ENCODE peak calls at places on chromosome 21, in four cellular contexts. One of them, this sample, is unnamed.

GRCh38 chr21:36966846-36967657 is 583 bp upstream of the HLCS start:
- DNase-seq in K562: no peak
- DNase-seq in GM12878: no peak
- DNase-seq in HepG2: no peak
- DNase-seq in this sample: peak; percentile 53

GRCh38 chr21:25338415-25338814 is 268.9 kb downstream of the MRPL39 start:
- DNase-seq in K562: no peak
- DNase-seq in GM12878: no peak
- DNase-seq in HepG2: no peak
- DNase-seq in this sample: no peak

GRCh38 chr21:36839123-36839522 is 127.3 kb downstream of the HLCS start:
- DNase-seq in K562: no peak
- DNase-seq in GM12878: no peak
- DNase-seq in HepG2: no peak
- DNase-seq in this sample: no peak

GRCh38 chr21:39542736-39543135 is 70.0 kb upstream of the B3GALT5 start:
- DNase-seq in K562: no peak
- DNase-seq in GM12878: no peak
- DNase-seq in HepG2: no peak
- DNase-seq in this sample: no peak

GRCh38 chr21:29091032-29091431 is 17.6 kb upstream of the CCT8 start:
- DNase-seq in K562: no peak
- DNase-seq in GM12878: no peak
- DNase-seq in HepG2: no peak
- DNase-seq in this sample: no peak

GRCh38 chr21:34812510-34813265 is 143.9 kb downstream of the CLIC6 start:
- DNase-seq in K562: no peak
- DNase-seq in GM12878: no peak
- DNase-seq in HepG2: peak; percentile 78
- DNase-seq in this sample: no peak

GRCh38 chr21:36350282-36350910 is 30.4 kb downstream of the MORC3 start:
- DNase-seq in K562: no peak
- DNase-seq in GM12878: no peak
- DNase-seq in HepG2: no peak
- DNase-seq in this sample: no peak

GRCh38 chr21:36596174-36596573 is 102.7 kb upstream of the SIM2 start:
- DNase-seq in K562: no peak
- DNase-seq in GM12878: no peak
- DNase-seq in HepG2: no peak
- DNase-seq in this sample: no peak

GRCh38 chr21:28427356-28428022 is 565.2 kb downstream of the LTN1 start:
- DNase-seq in K562: no peak
- DNase-seq in GM12878: no peak
- DNase-seq in HepG2: no peak
- DNase-seq in this sample: no peak

GRCh38 chr21:37139154-37139553 is 66.1 kb downstream of the TTC3 start:
- DNase-seq in K562: no peak
- DNase-seq in GM12878: no peak
- DNase-seq in HepG2: no peak
- DNase-seq in this sample: no peak

GRCh38 chr21:35390013-35390776 is 341.1 kb upstream of the RUNX1 start:
- DNase-seq in K562: no peak
- DNase-seq in GM12878: no peak
- DNase-seq in HepG2: no peak
- DNase-seq in this sample: no peak

GRCh38 chr21:30839304-30839703 is 9.7 kb upstream of the KRTAP7-1 start:
- DNase-seq in K562: peak; percentile 17
- DNase-seq in GM12878: no peak
- DNase-seq in HepG2: peak; percentile 2
- DNase-seq in this sample: peak; percentile 73

GRCh38 chr21:37396855-37397254 is 30.3 kb downstream of the DYRK1A start:
- DNase-seq in K562: no peak
- DNase-seq in GM12878: no peak
- DNase-seq in HepG2: no peak
- DNase-seq in this sample: no peak

GRCh38 chr21:25831300-25831699 is 96.5 kb downstream of the GABPA start:
- DNase-seq in K562: no peak
- DNase-seq in GM12878: no peak
- DNase-seq in HepG2: no peak
- DNase-seq in this sample: no peak

GRCh38 chr21:30979054-30979453 is 59.2 kb downstream of the KRTAP19-8 start:
- DNase-seq in K562: no peak
- DNase-seq in GM12878: no peak
- DNase-seq in HepG2: no peak
- DNase-seq in this sample: no peak

GRCh38 chr21:36454079-36454478 is 25.8 kb downstream of the CLDN14 start:
- DNase-seq in K562: no peak
- DNase-seq in GM12878: no peak
- DNase-seq in HepG2: no peak
- DNase-seq in this sample: no peak

GRCh38 chr21:39347537-39347936 is 1.4 kb downstream of the HMGN1 start:
- DNase-seq in K562: no peak
- DNase-seq in GM12878: no peak
- DNase-seq in HepG2: no peak
- DNase-seq in this sample: no peak

GRCh38 chr21:38376693-38377092 is 119.9 kb downstream of the KCNJ15 start:
- DNase-seq in K562: no peak
- DNase-seq in GM12878: no peak
- DNase-seq in HepG2: no peak
- DNase-seq in this sample: no peak

GRCh38 chr21:31678478-31678877 is 19.0 kb downstream of the SOD1 start:
- DNase-seq in K562: no peak
- DNase-seq in GM12878: no peak
- DNase-seq in HepG2: no peak
- DNase-seq in this sample: no peak

GRCh38 chr21:35195232-35195631 is 146.1 kb upstream of the RUNX1 start:
- DNase-seq in K562: no peak
- DNase-seq in GM12878: no peak
- DNase-seq in HepG2: no peak
- DNase-seq in this sample: no peak

GRCh38 chr21:33947451-33948095 is 32.0 kb upstream of the ATP5PO start:
- DNase-seq in K562: peak; percentile 86
- DNase-seq in GM12878: peak; percentile 83
- DNase-seq in HepG2: peak; percentile 94
- DNase-seq in this sample: peak; percentile 62

GRCh38 chr21:36310016-36310415 is 10.0 kb upstream of the MORC3 start:
- DNase-seq in K562: no peak
- DNase-seq in GM12878: peak; percentile 33
- DNase-seq in HepG2: no peak
- DNase-seq in this sample: no peak

GRCh38 chr21:40671721-40672120 is 175.2 kb downstream of the DSCAM start:
- DNase-seq in K562: no peak
- DNase-seq in GM12878: no peak
- DNase-seq in HepG2: no peak
- DNase-seq in this sample: no peak

GRCh38 chr21:31862078-31862477 is 10.7 kb upstream of the HUNK start:
- DNase-seq in K562: no peak
- DNase-seq in GM12878: no peak
- DNase-seq in HepG2: no peak
- DNase-seq in this sample: no peak

GRCh38 chr21:34302496-34302895 is 61.3 kb upstream of the KCNE2 start:
- DNase-seq in K562: no peak
- DNase-seq in GM12878: no peak
- DNase-seq in HepG2: no peak
- DNase-seq in this sample: no peak

GRCh38 chr21:32624726-32625125 is 12.5 kb upstream of the CFAP298 start:
- DNase-seq in K562: no peak
- DNase-seq in GM12878: no peak
- DNase-seq in HepG2: no peak
- DNase-seq in this sample: no peak

GRCh38 chr21:25709684-25710265 is 24.9 kb downstream of the ATP5PF start:
- DNase-seq in K562: no peak
- DNase-seq in GM12878: no peak
- DNase-seq in HepG2: no peak
- DNase-seq in this sample: peak; percentile 13

GRCh38 chr21:25801217-25802015 is 66.6 kb downstream of the GABPA start:
- DNase-seq in K562: peak; percentile 92
- DNase-seq in GM12878: peak; percentile 59
- DNase-seq in HepG2: peak; percentile 86
- DNase-seq in this sample: peak; percentile 95

GRCh38 chr21:27448960-27449359 is 482.1 kb upstream of the ADAMTS5 start:
- DNase-seq in K562: no peak
- DNase-seq in GM12878: no peak
- DNase-seq in HepG2: no peak
- DNase-seq in this sample: no peak

GRCh38 chr21:35796834-35797233 is 263.5 kb downstream of the SETD4 start:
- DNase-seq in K562: no peak
- DNase-seq in GM12878: no peak
- DNase-seq in HepG2: no peak
- DNase-seq in this sample: no peak

GRCh38 chr21:36437745-36438128 is 42.2 kb downstream of the CLDN14 start:
- DNase-seq in K562: no peak
- DNase-seq in GM12878: no peak
- DNase-seq in HepG2: no peak
- DNase-seq in this sample: no peak

GRCh38 chr21:37658994-37659458 is 257.2 kb downstream of the KCNJ6 start:
- DNase-seq in K562: peak; percentile 41
- DNase-seq in GM12878: no peak
- DNase-seq in HepG2: no peak
- DNase-seq in this sample: no peak

GRCh38 chr21:26106562-26106961 is 64.0 kb downstream of the APP start:
- DNase-seq in K562: no peak
- DNase-seq in GM12878: no peak
- DNase-seq in HepG2: no peak
- DNase-seq in this sample: no peak

GRCh38 chr21:41228492-41228891 is 60.5 kb downstream of the BACE2 start:
- DNase-seq in K562: no peak
- DNase-seq in GM12878: no peak
- DNase-seq in HepG2: no peak
- DNase-seq in this sample: no peak

GRCh38 chr21:29334717-29335428 is 36.2 kb downstream of the BACH1 start:
- DNase-seq in K562: no peak
- DNase-seq in GM12878: no peak
- DNase-seq in HepG2: no peak
- DNase-seq in this sample: no peak

DNA sequence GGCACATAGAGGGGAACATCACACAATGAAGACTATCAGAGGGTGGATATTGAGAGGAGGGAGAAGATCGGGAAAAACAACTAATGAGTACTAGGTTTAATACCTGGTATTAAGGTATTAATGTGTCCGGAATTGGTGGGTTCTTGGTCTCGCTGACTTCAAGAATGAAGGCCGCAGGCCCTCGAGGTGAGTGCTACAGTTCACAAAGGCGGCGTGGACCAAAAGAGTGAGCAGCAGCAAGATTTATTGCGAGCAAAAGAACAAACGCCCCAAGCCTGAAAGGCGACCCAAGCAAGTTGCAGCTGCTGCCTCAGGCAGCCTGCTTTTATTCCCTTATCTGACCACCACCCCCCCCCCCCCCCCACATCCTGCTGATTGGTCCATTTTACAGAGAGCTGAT is 2022.8 kb downstream of the NCAM2 start:
- DNase-seq in K562: no peak
- DNase-seq in GM12878: no peak
- DNase-seq in HepG2: no peak
- DNase-seq in this sample: no peak
- TF ChIP-seq SP1 in K562: no peak
- TF ChIP-seq SP1 in GM12878: no peak
- TF ChIP-seq SP1 in HepG2: no peak
- TF ChIP-seq SP1 in this sample: no peak

GRCh38 chr21:43716376-43717165 is 2.4 kb upstream of the PDXK start:
- DNase-seq in K562: no peak
- DNase-seq in GM12878: peak; percentile 79
- DNase-seq in HepG2: no peak
- DNase-seq in this sample: no peak

GRCh38 chr21:43717166-43717853 is 1.6 kb upstream of the PDXK start:
- DNase-seq in K562: no peak
- DNase-seq in GM12878: no peak
- DNase-seq in HepG2: no peak
- DNase-seq in this sample: no peak

GRCh38 chr21:43708745-43709381 is 10.1 kb upstream of the PDXK start:
- DNase-seq in K562: no peak
- DNase-seq in GM12878: no peak
- DNase-seq in HepG2: no peak
- DNase-seq in this sample: no peak

GRCh38 chr21:43707462-43707861 is 11.5 kb upstream of the PDXK start:
- DNase-seq in K562: no peak
- DNase-seq in GM12878: no peak
- DNase-seq in HepG2: no peak
- DNase-seq in this sample: no peak

DNA sequence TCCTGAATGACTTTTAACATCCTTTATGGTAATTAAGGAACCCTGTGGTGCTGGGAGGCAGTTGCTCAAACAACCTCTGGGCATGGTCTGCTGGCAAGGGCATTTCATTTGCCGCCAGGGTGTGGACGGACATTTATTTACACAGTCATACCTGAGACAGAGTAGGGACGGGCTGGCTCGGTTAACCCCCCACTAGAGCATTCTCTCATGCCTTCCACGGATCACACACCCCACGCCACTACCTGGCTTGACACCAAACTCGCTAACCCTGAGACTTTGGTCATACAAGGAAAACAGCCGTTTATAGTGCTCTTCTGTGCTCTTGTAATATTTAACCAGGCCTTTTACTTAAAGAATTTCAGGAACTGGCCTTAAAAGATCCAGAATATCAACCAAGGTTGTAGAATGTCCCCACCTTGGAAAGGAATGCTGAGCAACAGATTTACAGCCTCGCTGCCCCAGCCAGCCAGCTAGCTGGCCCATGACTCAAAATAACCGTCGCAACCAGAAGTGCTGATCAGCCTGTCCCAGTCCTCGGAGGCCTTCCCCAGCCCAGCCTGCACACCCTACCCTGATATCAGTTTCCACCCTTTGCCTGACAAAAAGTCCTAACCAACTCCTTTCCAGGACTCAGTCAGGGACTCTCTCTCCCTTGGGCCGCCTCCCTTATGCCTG is 6.5 kb upstream of the PDXK start:
- DNase-seq in K562: no peak
- DNase-seq in GM12878: no peak
- DNase-seq in HepG2: no peak
- DNase-seq in this sample: no peak
- TF ChIP-seq CTCF in K562: no peak
- TF ChIP-seq CTCF in GM12878: no peak
- TF ChIP-seq CTCF in HepG2: no peak
- TF ChIP-seq CTCF in this sample: no peak

GRCh38 chr21:42438316-42439205 is 34.9 kb downstream of the UBASH3A start:
- DNase-seq in K562: no peak
- DNase-seq in GM12878: no peak
- DNase-seq in HepG2: no peak
- DNase-seq in this sample: no peak

GRCh38 chr21:42439284-42440186 is 35.8 kb downstream of the UBASH3A start:
- DNase-seq in K562: no peak
- DNase-seq in GM12878: no peak
- DNase-seq in HepG2: no peak
- DNase-seq in this sample: no peak

GRCh38 chr21:42436914-42437313 is 33.2 kb downstream of the UBASH3A start:
- DNase-seq in K562: no peak
- DNase-seq in GM12878: no peak
- DNase-seq in HepG2: no peak
- DNase-seq in this sample: no peak

GRCh38 chr21:42435833-42436232 is 32.1 kb downstream of the UBASH3A start:
- DNase-seq in K562: no peak
- DNase-seq in GM12878: no peak
- DNase-seq in HepG2: no peak
- DNase-seq in this sample: no peak

GRCh38 chr21:42437786-42438185 is 34.1 kb downstream of the UBASH3A start:
- DNase-seq in K562: no peak
- DNase-seq in GM12878: no peak
- DNase-seq in HepG2: no peak
- DNase-seq in this sample: peak; percentile 45
- TF ChIP-seq ESRRA in K562: no peak
- TF ChIP-seq ESRRA in GM12878: no peak
- TF ChIP-seq ESRRA in HepG2: no peak
- TF ChIP-seq ESRRA in this sample: no peak

GRCh38 chr21:45010860-45011259 is 63.5 kb upstream of the ADARB1 start:
- DNase-seq in K562: no peak
- DNase-seq in GM12878: no peak
- DNase-seq in HepG2: no peak
- DNase-seq in this sample: peak; percentile 3
- TF ChIP-seq SP1 in K562: no peak
- TF ChIP-seq SP1 in GM12878: no peak
- TF ChIP-seq SP1 in HepG2: no peak
- TF ChIP-seq SP1 in this sample: no peak